ENCODE peak calls at places on chromosomes 5 and 9, in ten cellular contexts. One of them, this sample, is unnamed.

GRCh38 chr5:177553671-177554429 is 513 bp downstream of the FAM193B start:
- DNase-seq in foreskin fibroblast: peak; percentile 52
- DNase-seq in PC-9: no peak
- DNase-seq in astrocyte of the spinal cord: no peak
- DNase-seq in tibial artery: no peak
- DNase-seq in RWPE1: peak; percentile 76
- DNase-seq in progenitor cell of endocrine pancreas: peak; percentile 24
- DNase-seq in CD4-positive, alpha-beta T cell: peak; percentile 21
- DNase-seq in AG09319: no peak
- DNase-seq in fibroblast of lung: no peak
- DNase-seq in this sample: no peak

GRCh38 chr9:34693560-34693959 is 2.5 kb upstream of the CCL19 start:
- DNase-seq in foreskin fibroblast: no peak
- DNase-seq in PC-9: no peak
- DNase-seq in astrocyte of the spinal cord: no peak
- DNase-seq in tibial artery: no peak
- DNase-seq in RWPE1: no peak
- DNase-seq in progenitor cell of endocrine pancreas: no peak
- DNase-seq in CD4-positive, alpha-beta T cell: no peak
- DNase-seq in AG09319: no peak
- DNase-seq in fibroblast of lung: no peak
- DNase-seq in this sample: no peak

GRCh38 chr5:164191240-164191639 is 685.8 kb downstream of the MAT2B start:
- DNase-seq in foreskin fibroblast: peak; percentile 38
- DNase-seq in PC-9: no peak
- DNase-seq in astrocyte of the spinal cord: peak; percentile 70
- DNase-seq in tibial artery: no peak
- DNase-seq in RWPE1: no peak
- DNase-seq in progenitor cell of endocrine pancreas: no peak
- DNase-seq in CD4-positive, alpha-beta T cell: no peak
- DNase-seq in AG09319: no peak
- DNase-seq in fibroblast of lung: peak; percentile 74
- DNase-seq in this sample: no peak

GRCh38 chr5:72555871-72556270 is 48.7 kb upstream of the ZNF366 start:
- DNase-seq in foreskin fibroblast: peak; percentile 34
- DNase-seq in PC-9: no peak
- DNase-seq in astrocyte of the spinal cord: no peak
- DNase-seq in tibial artery: no peak
- DNase-seq in RWPE1: no peak
- DNase-seq in progenitor cell of endocrine pancreas: no peak
- DNase-seq in CD4-positive, alpha-beta T cell: no peak
- DNase-seq in AG09319: no peak
- DNase-seq in fibroblast of lung: no peak
- DNase-seq in this sample: no peak

GRCh38 chr5:34656001-34656699 is at the start of gene RAI14:
- DNase-seq in foreskin fibroblast: peak; percentile 97
- DNase-seq in PC-9: peak; percentile 75
- DNase-seq in astrocyte of the spinal cord: peak; percentile 89
- DNase-seq in tibial artery: peak; percentile 77
- DNase-seq in RWPE1: peak; percentile 81
- DNase-seq in progenitor cell of endocrine pancreas: peak; percentile 67
- DNase-seq in CD4-positive, alpha-beta T cell: no peak
- DNase-seq in AG09319: peak; percentile 77
- DNase-seq in fibroblast of lung: peak; percentile 87
- DNase-seq in this sample: no peak

GRCh38 chr5:160461378-160461777 is 39.7 kb downstream of the PTTG1 start:
- DNase-seq in foreskin fibroblast: no peak
- DNase-seq in PC-9: no peak
- DNase-seq in astrocyte of the spinal cord: no peak
- DNase-seq in tibial artery: no peak
- DNase-seq in RWPE1: no peak
- DNase-seq in progenitor cell of endocrine pancreas: no peak
- DNase-seq in CD4-positive, alpha-beta T cell: no peak
- DNase-seq in AG09319: no peak
- DNase-seq in fibroblast of lung: no peak
- DNase-seq in this sample: no peak

GRCh38 chr9:98815552-98815951 is 8.1 kb downstream of the GALNT12 start:
- DNase-seq in foreskin fibroblast: no peak
- DNase-seq in PC-9: no peak
- DNase-seq in astrocyte of the spinal cord: no peak
- DNase-seq in tibial artery: no peak
- DNase-seq in RWPE1: no peak
- DNase-seq in progenitor cell of endocrine pancreas: no peak
- DNase-seq in CD4-positive, alpha-beta T cell: no peak
- DNase-seq in AG09319: no peak
- DNase-seq in fibroblast of lung: no peak
- DNase-seq in this sample: no peak

GRCh38 chr9:122201641-122202040 is 27.1 kb downstream of the LHX6 start:
- DNase-seq in foreskin fibroblast: peak; percentile 54
- DNase-seq in PC-9: no peak
- DNase-seq in astrocyte of the spinal cord: peak; percentile 35
- DNase-seq in tibial artery: no peak
- DNase-seq in RWPE1: no peak
- DNase-seq in progenitor cell of endocrine pancreas: no peak
- DNase-seq in CD4-positive, alpha-beta T cell: no peak
- DNase-seq in AG09319: no peak
- DNase-seq in fibroblast of lung: peak; percentile 63
- DNase-seq in this sample: no peak

GRCh38 chr9:121881920-121882500 is 211.1 kb downstream of the TTLL11 start:
- DNase-seq in foreskin fibroblast: no peak
- DNase-seq in PC-9: no peak
- DNase-seq in astrocyte of the spinal cord: no peak
- DNase-seq in tibial artery: no peak
- DNase-seq in RWPE1: no peak
- DNase-seq in progenitor cell of endocrine pancreas: no peak
- DNase-seq in CD4-positive, alpha-beta T cell: no peak
- DNase-seq in AG09319: no peak
- DNase-seq in fibroblast of lung: no peak
- DNase-seq in this sample: no peak

GRCh38 chr5:179262126-179262920 is 82.9 kb downstream of the ADAMTS2 start:
- DNase-seq in foreskin fibroblast: no peak
- DNase-seq in PC-9: no peak
- DNase-seq in astrocyte of the spinal cord: no peak
- DNase-seq in tibial artery: no peak
- DNase-seq in RWPE1: no peak
- DNase-seq in progenitor cell of endocrine pancreas: no peak
- DNase-seq in CD4-positive, alpha-beta T cell: no peak
- DNase-seq in AG09319: no peak
- DNase-seq in fibroblast of lung: no peak
- DNase-seq in this sample: no peak

GRCh38 chr5:179260324-179261070 is 84.8 kb downstream of the ADAMTS2 start:
- DNase-seq in foreskin fibroblast: no peak
- DNase-seq in PC-9: no peak
- DNase-seq in astrocyte of the spinal cord: no peak
- DNase-seq in tibial artery: no peak
- DNase-seq in RWPE1: no peak
- DNase-seq in progenitor cell of endocrine pancreas: no peak
- DNase-seq in CD4-positive, alpha-beta T cell: no peak
- DNase-seq in AG09319: no peak
- DNase-seq in fibroblast of lung: no peak
- DNase-seq in this sample: no peak

GRCh38 chr5:179259731-179260323 is 85.4 kb downstream of the ADAMTS2 start:
- DNase-seq in foreskin fibroblast: peak; percentile 33
- DNase-seq in PC-9: no peak
- DNase-seq in astrocyte of the spinal cord: no peak
- DNase-seq in tibial artery: no peak
- DNase-seq in RWPE1: no peak
- DNase-seq in progenitor cell of endocrine pancreas: no peak
- DNase-seq in CD4-positive, alpha-beta T cell: no peak
- DNase-seq in AG09319: no peak
- DNase-seq in fibroblast of lung: no peak
- DNase-seq in this sample: no peak

GRCh38 chr5:179263391-179264052 is 81.7 kb downstream of the ADAMTS2 start:
- DNase-seq in foreskin fibroblast: no peak
- DNase-seq in PC-9: no peak
- DNase-seq in astrocyte of the spinal cord: no peak
- DNase-seq in tibial artery: no peak
- DNase-seq in RWPE1: no peak
- DNase-seq in progenitor cell of endocrine pancreas: no peak
- DNase-seq in CD4-positive, alpha-beta T cell: no peak
- DNase-seq in AG09319: no peak
- DNase-seq in fibroblast of lung: no peak
- DNase-seq in this sample: no peak

DNA sequence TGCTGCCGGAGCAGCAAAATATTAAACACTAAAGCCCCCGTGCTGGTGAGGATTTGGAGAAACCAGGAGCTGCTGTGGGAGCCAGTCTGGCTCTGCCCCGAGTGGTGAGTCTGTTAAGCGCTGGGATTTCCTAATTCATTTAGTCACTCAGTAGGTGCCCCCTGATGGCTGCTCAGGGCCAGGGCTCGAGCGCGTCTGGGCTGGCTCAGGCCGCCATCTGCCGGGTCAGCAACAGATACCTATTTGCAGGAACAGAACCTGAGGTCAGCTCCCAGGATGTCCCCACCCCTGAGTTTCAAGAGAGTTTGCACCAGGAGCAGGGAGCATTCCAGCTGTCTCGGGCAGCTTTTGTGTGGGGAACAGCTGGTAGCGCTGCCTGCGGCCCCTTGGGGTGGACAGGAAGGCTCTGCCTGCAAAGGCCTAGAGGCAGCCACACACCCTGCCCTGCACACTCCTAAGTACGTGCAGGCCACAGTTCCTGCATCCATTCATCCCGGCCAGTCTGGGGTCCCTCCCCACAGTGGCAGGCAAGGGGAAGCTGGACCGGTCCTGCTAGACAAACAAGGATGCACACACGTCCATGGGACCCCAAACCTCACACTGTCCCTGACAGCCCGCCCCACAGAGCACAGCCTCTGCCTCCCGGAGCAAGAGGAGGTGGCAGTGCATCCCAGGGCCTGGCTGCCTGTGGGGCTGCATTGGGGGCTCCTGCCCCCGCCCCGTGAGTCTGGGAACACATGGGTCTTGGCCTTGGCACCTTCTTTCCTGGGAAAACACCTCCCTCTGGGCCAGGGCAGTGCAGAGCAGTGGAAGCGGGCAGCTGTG is 83.7 kb downstream of the ADAMTS2 start:
- DNase-seq in foreskin fibroblast: peak; percentile 85
- DNase-seq in PC-9: no peak
- DNase-seq in astrocyte of the spinal cord: no peak
- DNase-seq in tibial artery: no peak
- DNase-seq in RWPE1: no peak
- DNase-seq in progenitor cell of endocrine pancreas: no peak
- DNase-seq in CD4-positive, alpha-beta T cell: no peak
- DNase-seq in AG09319: no peak
- DNase-seq in fibroblast of lung: no peak
- DNase-seq in this sample: no peak
- TF ChIP-seq CTCF in foreskin fibroblast: peak; percentile 36
- TF ChIP-seq CTCF in PC-9: no peak
- TF ChIP-seq CTCF in astrocyte of the spinal cord: peak; percentile 32
- TF ChIP-seq CTCF in tibial artery: no peak
- TF ChIP-seq CTCF in RWPE1: no peak
- TF ChIP-seq CTCF in progenitor cell of endocrine pancreas: peak; percentile 51
- TF ChIP-seq CTCF in CD4-positive, alpha-beta T cell: no peak
- TF ChIP-seq CTCF in AG09319: peak; percentile 17
- TF ChIP-seq CTCF in fibroblast of lung: peak; percentile 53
- TF ChIP-seq CTCF in this sample: no peak

GRCh38 chr5:78537821-78538220 is 110.8 kb downstream of the LHFPL2 start:
- DNase-seq in foreskin fibroblast: peak; percentile 81
- DNase-seq in PC-9: no peak
- DNase-seq in astrocyte of the spinal cord: peak; percentile 66
- DNase-seq in tibial artery: no peak
- DNase-seq in RWPE1: peak; percentile 65
- DNase-seq in progenitor cell of endocrine pancreas: no peak
- DNase-seq in CD4-positive, alpha-beta T cell: no peak
- DNase-seq in AG09319: no peak
- DNase-seq in fibroblast of lung: peak; percentile 56
- DNase-seq in this sample: no peak
- TF ChIP-seq CTCF in foreskin fibroblast: peak; percentile 60
- TF ChIP-seq CTCF in PC-9: peak; percentile 52
- TF ChIP-seq CTCF in astrocyte of the spinal cord: peak; percentile 61
- TF ChIP-seq CTCF in tibial artery: peak; percentile 46
- TF ChIP-seq CTCF in RWPE1: peak; percentile 44
- TF ChIP-seq CTCF in progenitor cell of endocrine pancreas: peak; percentile 49
- TF ChIP-seq CTCF in CD4-positive, alpha-beta T cell: no peak
- TF ChIP-seq CTCF in AG09319: peak; percentile 62
- TF ChIP-seq CTCF in fibroblast of lung: peak; percentile 75
- TF ChIP-seq CTCF in this sample: peak; percentile 59

DNA sequence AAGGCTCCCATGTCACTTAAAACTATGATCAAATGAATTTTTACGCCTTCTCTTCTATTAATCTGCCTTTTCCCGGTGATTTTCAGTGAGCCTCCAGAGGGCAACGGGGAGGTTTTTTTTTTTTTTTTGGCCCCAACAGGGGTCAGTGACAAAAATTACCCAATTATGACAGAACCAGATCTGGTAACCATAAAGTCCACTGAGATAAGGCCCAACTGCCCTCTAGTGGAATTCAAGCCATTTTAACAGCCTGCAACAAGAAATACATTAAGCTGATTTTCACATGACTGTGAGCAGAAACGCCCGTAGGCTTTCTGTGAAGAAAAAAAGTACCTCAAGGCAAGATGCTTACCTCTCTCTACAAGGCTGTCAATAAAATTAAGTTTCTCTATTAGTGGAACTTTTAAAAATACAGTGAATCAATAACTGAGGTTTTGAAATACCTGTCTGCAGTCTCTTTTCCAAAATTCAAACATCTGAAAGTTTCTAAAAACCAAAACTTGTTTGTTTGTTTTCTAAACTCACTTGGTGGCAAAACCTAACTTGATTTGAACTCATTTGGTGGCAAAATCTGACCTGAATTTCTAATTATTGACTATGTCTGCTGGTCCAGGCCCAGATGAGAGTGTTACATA is 49.7 kb upstream of the FST start:
- DNase-seq in foreskin fibroblast: peak; percentile 90
- DNase-seq in PC-9: no peak
- DNase-seq in astrocyte of the spinal cord: peak; percentile 71
- DNase-seq in tibial artery: no peak
- DNase-seq in RWPE1: peak; percentile 73
- DNase-seq in progenitor cell of endocrine pancreas: no peak
- DNase-seq in CD4-positive, alpha-beta T cell: no peak
- DNase-seq in AG09319: no peak
- DNase-seq in fibroblast of lung: peak; percentile 62
- DNase-seq in this sample: no peak
- TF ChIP-seq CTCF in foreskin fibroblast: peak; percentile 60
- TF ChIP-seq CTCF in PC-9: peak; percentile 69
- TF ChIP-seq CTCF in astrocyte of the spinal cord: peak; percentile 73
- TF ChIP-seq CTCF in tibial artery: peak; percentile 68
- TF ChIP-seq CTCF in RWPE1: peak; percentile 79
- TF ChIP-seq CTCF in progenitor cell of endocrine pancreas: peak; percentile 34
- TF ChIP-seq CTCF in CD4-positive, alpha-beta T cell: no peak
- TF ChIP-seq CTCF in AG09319: peak; percentile 68
- TF ChIP-seq CTCF in fibroblast of lung: peak; percentile 73
- TF ChIP-seq CTCF in this sample: no peak

DNA sequence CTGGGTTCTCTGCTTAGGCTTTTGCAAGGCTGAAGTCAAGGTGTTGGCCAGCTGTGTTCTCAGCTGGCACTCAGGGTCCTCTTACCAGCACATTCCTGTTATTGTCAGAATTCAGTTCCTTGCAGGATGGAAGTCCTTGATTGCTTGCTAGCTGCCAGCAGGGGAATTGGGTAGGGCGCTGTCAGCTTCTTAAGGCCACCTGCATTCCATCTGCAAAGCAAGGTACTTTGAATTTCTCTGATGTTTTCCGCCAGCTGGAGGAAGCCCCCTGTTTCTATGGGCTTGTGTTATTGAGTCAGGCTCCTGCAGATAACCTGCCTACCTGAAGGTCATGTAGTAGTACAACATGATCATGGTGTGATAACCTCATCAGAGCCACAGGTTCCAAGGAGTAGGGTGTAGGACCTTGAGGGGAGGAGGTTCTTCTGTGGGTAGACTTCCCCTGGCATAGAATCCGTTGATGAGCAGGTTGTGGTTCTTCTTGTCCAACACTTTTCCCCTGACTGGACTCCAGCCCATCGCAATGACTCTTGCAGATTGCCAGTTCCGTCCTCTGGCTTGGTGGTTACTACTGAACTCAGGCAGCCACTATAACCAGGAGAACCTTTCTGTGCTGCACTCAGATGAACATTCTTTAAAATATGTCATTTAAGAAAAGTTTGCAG is 6.8 kb downstream of the TENT4A start:
- DNase-seq in foreskin fibroblast: peak; percentile 47
- DNase-seq in PC-9: no peak
- DNase-seq in astrocyte of the spinal cord: no peak
- DNase-seq in tibial artery: no peak
- DNase-seq in RWPE1: no peak
- DNase-seq in progenitor cell of endocrine pancreas: no peak
- DNase-seq in CD4-positive, alpha-beta T cell: no peak
- DNase-seq in AG09319: no peak
- DNase-seq in fibroblast of lung: peak; percentile 52
- DNase-seq in this sample: no peak
- TF ChIP-seq CTCF in foreskin fibroblast: no peak
- TF ChIP-seq CTCF in PC-9: no peak
- TF ChIP-seq CTCF in astrocyte of the spinal cord: no peak
- TF ChIP-seq CTCF in tibial artery: no peak
- TF ChIP-seq CTCF in RWPE1: no peak
- TF ChIP-seq CTCF in progenitor cell of endocrine pancreas: no peak
- TF ChIP-seq CTCF in CD4-positive, alpha-beta T cell: no peak
- TF ChIP-seq CTCF in AG09319: no peak
- TF ChIP-seq CTCF in fibroblast of lung: no peak
- TF ChIP-seq CTCF in this sample: no peak